ENCODE peak calls at places on chromosomes 16 and 17, in four cellular contexts. L is stimulated activated CD4-positive, alpha-beta T cell treated with anti-CD3 and anti-CD28 coated beads, Interleukin-2, amount 100 ng/mL, for 48 hours; P is renal cortical epithelial cell; W is SW 1271. O is an unnamed sample.
A peak's percentile ranks its signal among the peaks of the same experiment; 100 is the strongest.

GRCh38 chr16:1920727-1921155 is 2.5 kb upstream of the HS3ST6 start:
- DNase-seq in L (no peak), P (no peak), W (no peak), O (no peak)

GRCh38 chr17:64741038-64741641 is 79.0 kb upstream of the SMURF2 start:
- DNase-seq in L (no peak), P (peak; percentile 71), W (no peak), O (no peak)

GRCh38 chr17:36149296-36149820 is 27.1 kb downstream of the TBC1D3B start:
- DNase-seq in L (no peak), P (no peak), W (no peak), O (no peak)

GRCh38 chr17:8015957-8016631 is 13.7 kb downstream of the GUCY2D start:
- DNase-seq in L (no peak), P (no peak), W (no peak), O (no peak)

GRCh38 chr16:22353188-22353919 is 21.1 kb downstream of the CDR2 start:
- DNase-seq in L (no peak), P (peak; percentile 93), W (no peak), O (no peak)

GRCh38 chr16:66256919-66257318 is 109.6 kb upstream of the CDH5 start:
- DNase-seq in L (no peak), P (no peak), W (no peak), O (no peak)

GRCh38 chr16:11627292-11627663 is 40.6 kb upstream of the LITAF start:
- DNase-seq in L (no peak), P (no peak), W (no peak), O (no peak)

GRCh38 chr17:72284806-72285205 is 164.0 kb downstream of the SOX9 start:
- DNase-seq in L (no peak), P (no peak), W (no peak), O (no peak)

GRCh38 chr17:57633236-57633635 is 111.9 kb downstream of the CCDC182 start:
- DNase-seq in L (no peak), P (no peak), W (no peak), O (no peak)

GRCh38 chr17:60323754-60324153 is 68.2 kb downstream of the USP32 start:
- DNase-seq in L (no peak), P (no peak), W (no peak), O (no peak)

GRCh38 chr17:14046978-14047377 is 22.3 kb upstream of the COX10 start:
- DNase-seq in L (no peak), P (no peak), W (no peak), O (no peak)